ENCODE peak calls at places on chromosome 7, in four cellular contexts. One of them, this sample, is unnamed.

GRCh38 chr7:22715969-22716368 is 11.0 kb upstream of the IL6 start:
- DNase-seq in HepG2: no peak
- DNase-seq in GM12878: no peak
- DNase-seq in HCT116: no peak
- DNase-seq in this sample: no peak

GRCh38 chr7:84204655-84205054 is 10.1 kb upstream of the SEMA3A start:
- DNase-seq in HCT116: no peak
- DNase-seq in GM12878: no peak
- DNase-seq in HepG2: no peak
- DNase-seq in this sample: no peak

GRCh38 chr7:17710312-17710711 is 230.0 kb downstream of the SNX13 start:
- DNase-seq in GM12878: no peak
- DNase-seq in HepG2: no peak
- DNase-seq in HCT116: no peak
- DNase-seq in this sample: no peak

GRCh38 chr7:44622342-44623151 is 16.1 kb downstream of the OGDH start:
- DNase-seq in GM12878: no peak
- DNase-seq in HepG2: peak; percentile 71
- DNase-seq in HCT116: no peak
- DNase-seq in this sample: no peak

GRCh38 chr7:73742753-73743641 is 4.4 kb upstream of the ABHD11 start:
- DNase-seq in HCT116: peak; percentile 96
- DNase-seq in GM12878: no peak
- DNase-seq in HepG2: peak; percentile 85
- DNase-seq in this sample: peak; percentile 92

GRCh38 chr7:79741684-79742083 is 288.2 kb upstream of the MAGI2 start:
- DNase-seq in HepG2: no peak
- DNase-seq in GM12878: no peak
- DNase-seq in HCT116: no peak
- DNase-seq in this sample: no peak

GRCh38 chr7:16839646-16840045 is 34.8 kb upstream of the AGR2 start:
- DNase-seq in HepG2: no peak
- DNase-seq in GM12878: no peak
- DNase-seq in HCT116: no peak
- DNase-seq in this sample: no peak

GRCh38 chr7:74403521-74404387 is 50.0 kb upstream of the GTF2IRD1 start:
- DNase-seq in GM12878: no peak
- DNase-seq in HCT116: no peak
- DNase-seq in HepG2: no peak
- DNase-seq in this sample: no peak

GRCh38 chr7:107164092-107164491 is 4.7 kb upstream of the HBP1 start:
- DNase-seq in GM12878: no peak
- DNase-seq in HepG2: no peak
- DNase-seq in HCT116: no peak
- DNase-seq in this sample: no peak

GRCh38 chr7:121547341-121548092 is 151.4 kb upstream of the FAM3C start:
- DNase-seq in GM12878: no peak
- DNase-seq in HepG2: peak; percentile 44
- DNase-seq in HCT116: peak; percentile 63
- DNase-seq in this sample: no peak

GRCh38 chr7:133310232-133310852 is 57.5 kb downstream of the EXOC4 start:
- DNase-seq in HCT116: no peak
- DNase-seq in GM12878: no peak
- DNase-seq in HepG2: peak; percentile 7
- DNase-seq in this sample: no peak

GRCh38 chr7:151773795-151774194 is 103.1 kb downstream of the PRKAG2 start:
- DNase-seq in HCT116: no peak
- DNase-seq in HepG2: no peak
- DNase-seq in GM12878: no peak
- DNase-seq in this sample: no peak
- TF ChIP-seq JUND in HCT116: no peak
- TF ChIP-seq JUND in HepG2: no peak
- TF ChIP-seq JUND in GM12878: no peak
- TF ChIP-seq JUND in this sample: no peak

GRCh38 chr7:1647961-1648631 is 22.0 kb upstream of the ELFN1 start:
- DNase-seq in GM12878: no peak
- DNase-seq in HepG2: no peak
- DNase-seq in HCT116: no peak
- DNase-seq in this sample: peak; percentile 54

GRCh38 chr7:1649751-1650326 is 20.2 kb upstream of the ELFN1 start:
- DNase-seq in HCT116: no peak
- DNase-seq in HepG2: no peak
- DNase-seq in GM12878: no peak
- DNase-seq in this sample: no peak

GRCh38 chr7:1651031-1651446 is 19.0 kb upstream of the ELFN1 start:
- DNase-seq in HCT116: no peak
- DNase-seq in GM12878: no peak
- DNase-seq in HepG2: no peak
- DNase-seq in this sample: no peak

GRCh38 chr7:1651897-1652296 is 18.2 kb upstream of the ELFN1 start:
- DNase-seq in HCT116: no peak
- DNase-seq in GM12878: no peak
- DNase-seq in HepG2: no peak
- DNase-seq in this sample: no peak

DNA sequence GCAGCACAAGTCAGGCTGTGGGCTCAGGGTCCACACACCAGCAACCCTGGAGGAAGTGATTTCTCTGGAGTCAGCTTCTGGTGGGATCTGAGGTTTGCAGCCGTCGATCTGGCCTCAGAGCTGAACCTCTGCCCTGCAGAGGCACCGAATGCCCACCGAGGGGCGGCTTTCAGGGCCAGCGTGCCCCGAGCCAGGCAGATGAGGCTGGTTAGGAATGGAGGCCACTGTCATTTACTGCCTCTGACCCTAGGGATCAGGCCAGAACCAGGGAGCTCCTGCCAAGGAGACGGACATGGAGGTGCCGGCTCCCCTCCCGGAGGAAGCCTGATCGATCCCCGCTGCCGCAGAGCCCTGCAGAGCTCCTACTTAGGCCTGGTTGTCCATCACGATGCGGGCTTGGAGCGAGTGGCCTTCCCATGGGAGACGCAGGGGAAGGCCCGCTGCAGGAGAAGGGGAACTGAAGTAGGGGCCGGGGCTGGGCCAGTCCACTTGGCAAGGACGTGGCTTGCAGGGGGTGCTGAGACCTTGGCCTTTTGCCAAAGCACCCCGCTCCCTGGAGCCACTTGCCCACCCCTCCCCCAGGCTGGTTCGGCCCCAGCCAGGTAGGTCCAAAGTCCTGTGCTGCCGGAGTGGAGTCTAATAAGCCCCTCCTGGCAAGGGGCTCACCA is 19.6 kb upstream of the ELFN1 start:
- DNase-seq in HepG2: no peak
- DNase-seq in HCT116: no peak
- DNase-seq in GM12878: no peak
- DNase-seq in this sample: no peak
- TF ChIP-seq ZNF274 in HepG2: no peak
- TF ChIP-seq ZNF274 in HCT116: no peak
- TF ChIP-seq ZNF274 in GM12878: no peak
- TF ChIP-seq ZNF274 in this sample: no peak

DNA sequence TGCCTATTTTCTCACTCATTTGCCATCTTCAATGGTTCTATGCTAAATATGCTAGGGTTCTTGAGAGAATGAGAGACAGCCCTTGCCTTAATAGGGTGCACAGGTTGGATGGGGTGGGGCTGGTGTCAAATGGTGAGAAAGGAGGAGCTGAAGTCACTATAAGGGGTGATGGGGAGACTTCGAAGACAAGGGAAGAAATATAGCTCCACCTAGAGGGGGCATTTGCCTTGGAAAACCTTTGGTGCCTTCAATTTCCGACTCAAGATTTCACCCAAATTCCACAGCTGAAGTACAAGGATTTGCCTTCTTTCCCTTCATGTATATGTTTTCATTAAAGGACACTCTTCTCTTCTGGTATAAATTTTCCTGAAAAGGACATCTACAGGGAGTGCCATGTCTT is 5.6 kb downstream of the PTN start:
- DNase-seq in HCT116: no peak
- DNase-seq in HepG2: no peak
- DNase-seq in GM12878: no peak
- DNase-seq in this sample: no peak
- TF ChIP-seq JUND in HCT116: no peak
- TF ChIP-seq JUND in HepG2: no peak
- TF ChIP-seq JUND in GM12878: no peak
- TF ChIP-seq JUND in this sample: no peak

GRCh38 chr7:13017325-13017853 is 330.0 kb downstream of the ARL4A start:
- DNase-seq in GM12878: no peak
- DNase-seq in HepG2: peak; percentile 100
- DNase-seq in HCT116: peak; percentile 96
- DNase-seq in this sample: no peak
- TF ChIP-seq ZNF274 in GM12878: no peak
- TF ChIP-seq ZNF274 in HepG2: no peak
- TF ChIP-seq ZNF274 in HCT116: no peak
- TF ChIP-seq ZNF274 in this sample: no peak

DNA sequence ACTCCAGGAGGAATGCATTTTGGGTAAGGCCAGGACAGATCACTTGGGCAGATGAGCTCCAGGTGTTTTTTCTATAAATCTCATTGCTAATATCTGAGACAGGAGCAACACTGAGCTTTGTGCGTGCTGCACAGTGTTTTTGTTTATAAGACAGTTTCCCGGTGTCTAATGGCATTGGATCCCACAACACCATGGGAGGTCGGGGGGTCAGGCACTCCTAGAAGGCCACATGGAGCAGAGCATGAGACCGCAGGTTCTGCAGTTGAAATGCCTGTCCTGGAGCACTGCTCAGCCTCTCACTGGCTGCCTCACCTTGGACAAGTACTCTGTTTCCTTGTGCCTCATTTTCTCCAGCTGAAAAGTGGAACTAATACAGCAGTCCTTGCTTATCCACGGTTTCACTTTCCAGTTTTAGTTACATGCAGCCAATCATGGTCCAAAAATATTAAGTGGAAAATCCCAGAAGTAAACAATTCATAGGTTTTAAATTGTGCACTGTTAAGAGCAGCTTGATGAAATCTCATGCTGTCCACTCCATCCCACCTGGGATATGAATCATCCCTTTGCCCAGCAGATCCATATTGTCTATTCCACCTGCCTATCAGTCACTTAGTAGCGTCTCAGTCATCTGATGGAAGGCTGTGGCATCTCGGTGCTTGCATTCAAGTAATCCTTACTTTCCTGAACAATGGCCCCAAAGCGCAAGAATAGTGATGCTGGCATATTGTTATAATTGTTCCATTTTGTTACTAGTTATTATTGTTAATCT is 35.2 kb downstream of the ATXN7L1 start:
- DNase-seq in HepG2: no peak
- DNase-seq in HCT116: no peak
- DNase-seq in GM12878: no peak
- DNase-seq in this sample: no peak
- TF ChIP-seq JUND in HepG2: no peak
- TF ChIP-seq JUND in HCT116: no peak
- TF ChIP-seq JUND in GM12878: no peak
- TF ChIP-seq JUND in this sample: no peak

GRCh38 chr7:37534893-37535610 is 86.4 kb upstream of the ELMO1 start:
- DNase-seq in HCT116: no peak
- DNase-seq in HepG2: no peak
- DNase-seq in GM12878: no peak
- DNase-seq in this sample: no peak
- TF ChIP-seq ZNF274 in HCT116: no peak
- TF ChIP-seq ZNF274 in HepG2: no peak
- TF ChIP-seq ZNF274 in GM12878: no peak
- TF ChIP-seq ZNF274 in this sample: no peak

DNA sequence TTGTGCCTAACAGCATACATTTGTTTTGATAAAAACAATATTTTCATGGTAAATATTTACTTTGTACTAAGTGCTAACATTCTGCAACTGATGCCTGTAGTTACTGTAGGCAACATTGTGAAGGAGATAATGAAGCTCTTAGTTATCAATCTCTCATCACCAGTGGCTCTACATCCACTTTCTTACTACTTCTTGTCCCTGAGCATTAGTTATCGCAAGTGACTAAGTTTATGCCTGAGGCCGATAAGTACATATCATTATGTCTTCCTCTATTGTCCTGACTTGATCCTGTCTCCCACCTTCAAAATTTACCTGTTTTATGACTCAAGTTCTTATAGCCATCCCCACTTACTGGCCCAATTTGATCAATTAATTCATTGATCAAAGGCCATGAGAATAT is 63.6 kb downstream of the MACC1 start:
- DNase-seq in HepG2: no peak
- DNase-seq in GM12878: no peak
- DNase-seq in HCT116: no peak
- DNase-seq in this sample: no peak
- TF ChIP-seq JUND in HepG2: no peak
- TF ChIP-seq JUND in GM12878: no peak
- TF ChIP-seq JUND in HCT116: no peak
- TF ChIP-seq JUND in this sample: no peak

GRCh38 chr7:92748509-92748908 is 87.9 kb downstream of the CDK6 start:
- DNase-seq in HepG2: no peak
- DNase-seq in HCT116: no peak
- DNase-seq in GM12878: no peak
- DNase-seq in this sample: no peak

GRCh38 chr7:92750440-92750839 is 85.9 kb downstream of the CDK6 start:
- DNase-seq in HCT116: no peak
- DNase-seq in GM12878: no peak
- DNase-seq in HepG2: no peak
- DNase-seq in this sample: no peak

GRCh38 chr7:92749832-92750231 is 86.5 kb downstream of the CDK6 start:
- DNase-seq in GM12878: no peak
- DNase-seq in HCT116: no peak
- DNase-seq in HepG2: peak; percentile 15
- DNase-seq in this sample: no peak

GRCh38 chr7:92750961-92751360 is 85.4 kb downstream of the CDK6 start:
- DNase-seq in HepG2: no peak
- DNase-seq in HCT116: no peak
- DNase-seq in GM12878: no peak
- DNase-seq in this sample: no peak

GRCh38 chr7:92749327-92749730 is 87.0 kb downstream of the CDK6 start:
- DNase-seq in HCT116: no peak
- DNase-seq in HepG2: no peak
- DNase-seq in GM12878: no peak
- DNase-seq in this sample: no peak
- TF ChIP-seq ZNF274 in HCT116: no peak
- TF ChIP-seq ZNF274 in HepG2: no peak
- TF ChIP-seq ZNF274 in GM12878: no peak
- TF ChIP-seq ZNF274 in this sample: no peak

DNA sequence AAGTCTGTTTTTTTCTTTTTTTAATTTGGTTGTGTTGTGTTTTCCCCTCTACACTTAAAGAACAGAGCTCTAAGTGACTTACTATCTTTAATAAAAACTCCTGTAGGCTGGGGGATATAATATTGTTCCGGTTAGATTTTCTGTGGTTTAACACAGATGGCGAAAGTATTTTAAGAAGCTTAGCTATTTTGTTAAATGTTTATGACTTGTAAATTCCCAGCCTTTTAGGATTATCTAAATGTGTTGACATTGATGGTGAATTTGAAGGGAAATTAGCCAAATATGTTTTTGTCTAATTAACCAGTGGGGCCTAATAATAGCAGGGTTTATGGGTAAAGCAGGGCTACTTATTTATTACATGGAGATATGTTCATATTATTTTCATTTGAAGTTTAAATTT is 538.5 kb downstream of the INHBA start:
- DNase-seq in HCT116: no peak
- DNase-seq in HepG2: no peak
- DNase-seq in GM12878: no peak
- DNase-seq in this sample: no peak
- TF ChIP-seq JUND in HCT116: no peak
- TF ChIP-seq JUND in HepG2: no peak
- TF ChIP-seq JUND in GM12878: no peak
- TF ChIP-seq JUND in this sample: no peak